ENCODE peak calls at places on chromosome 22, in five cellular contexts. G is retinal pigment epithelial cell, D is esophagus squamous epithelium, M is choroid plexus epithelial cell, O is fibroblast of the aortic adventitia. P is an unnamed sample.

GRCh38 chr22:29872145-29872893 is 10.7 kb upstream of the MTMR3 start:
- DNase-seq in G (no peak), D (no peak), M (no peak), O (no peak), P (no peak)

GRCh38 chr22:27494821-27495220 is 306.7 kb downstream of the MN1 start:
- DNase-seq in G (no peak), D (no peak), M (peak; percentile 40), O (no peak), P (no peak)

GRCh38 chr22:44111562-44112155 is 69.1 kb upstream of the PARVG start:
- DNase-seq in G (no peak), D (no peak), M (no peak), O (no peak), P (no peak)

GRCh38 chr22:30605449-30606110 is 1.4 kb upstream of the TCN2 start:
- DNase-seq in G (no peak), D (no peak), M (peak; percentile 72), O (peak; percentile 45), P (peak; percentile 57)

GRCh38 chr22:38193580-38193979 is 8.2 kb upstream of the MAFF start:
- DNase-seq in G (no peak), D (no peak), M (no peak), O (peak; percentile 59), P (peak; percentile 91)

GRCh38 chr22:50178871-50179869 is 6.5 kb upstream of the TRABD start:
- DNase-seq in G (no peak), D (no peak), M (no peak), O (no peak), P (no peak)

GRCh38 chr22:50706481-50707125 is 31.4 kb upstream of the ACR start:
- DNase-seq in G (no peak), D (no peak), M (no peak), O (no peak), P (no peak)

GRCh38 chr22:27515091-27515523 is 286.4 kb downstream of the MN1 start:
- DNase-seq in G (no peak), D (no peak), M (no peak), O (peak; percentile 84), P (no peak)

GRCh38 chr22:19119949-19120348 is 2.3 kb downstream of the DGCR2 start:
- DNase-seq in G (no peak), D (no peak), M (no peak), O (no peak), P (no peak)

GRCh38 chr22:42283288-42284229 is 13.1 kb upstream of the TCF20 start:
- DNase-seq in G (no peak), D (no peak), M (no peak), O (no peak), P (peak; percentile 14)
- H3K4me3 ChIP-seq in G (peak overlapping the region; percentile 32), D (peak overlapping the region; percentile 46), M (peak overlapping the region; percentile 33), O (peak overlapping the region; percentile 51), P (no peak overlapping the region)

DNA sequence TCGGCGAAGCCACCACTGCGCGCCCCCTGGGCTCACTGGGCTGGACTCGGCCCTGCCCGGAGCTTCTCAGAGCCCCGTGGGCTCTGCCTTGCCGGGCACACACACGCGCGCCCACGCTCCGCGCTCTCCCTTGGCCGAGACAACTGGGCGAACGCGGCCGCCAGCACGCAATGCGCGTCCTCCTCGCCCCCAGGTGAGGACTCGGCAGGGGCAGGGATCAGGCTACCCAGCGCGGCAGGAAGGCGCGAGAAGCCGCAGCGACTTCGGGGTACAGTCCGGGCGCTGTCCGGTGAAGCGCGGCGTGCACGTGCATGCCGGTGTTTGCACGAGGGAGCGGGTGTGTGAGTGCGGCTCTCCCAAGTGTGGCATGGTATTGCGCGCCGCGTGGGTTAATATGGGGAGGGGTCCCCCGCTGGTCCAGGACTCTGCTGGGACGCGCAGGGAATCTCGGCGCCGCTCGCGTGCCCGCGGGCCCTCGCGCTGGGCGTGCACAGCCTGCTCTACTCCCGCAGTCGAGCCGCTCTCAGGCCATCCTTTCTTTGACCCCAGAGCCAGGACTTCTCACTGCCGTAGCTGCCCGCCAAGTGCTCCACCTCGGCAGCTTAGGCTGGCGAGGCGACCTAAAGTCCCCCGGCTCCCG is 5.5 kb downstream of the WNT7B start:
- DNase-seq in G (no peak), D (no peak), M (no peak), O (no peak), P (no peak)
- H3K4me3 ChIP-seq in G (peak overlapping the region; percentile 8), D (peak overlapping the region; percentile 35), M (peak overlapping the region; percentile 30), O (peak overlapping the region; percentile 41), P (no peak overlapping the region)

GRCh38 chr22:37065961-37066360 is 14.4 kb downstream of the KCTD17 start:
- DNase-seq in G (no peak), D (no peak), M (no peak), O (no peak), P (no peak)
- H3K4me3 ChIP-seq in G (no peak overlapping the region), D (no peak overlapping the region), M (no peak overlapping the region), O (no peak overlapping the region), P (no peak overlapping the region)

DNA sequence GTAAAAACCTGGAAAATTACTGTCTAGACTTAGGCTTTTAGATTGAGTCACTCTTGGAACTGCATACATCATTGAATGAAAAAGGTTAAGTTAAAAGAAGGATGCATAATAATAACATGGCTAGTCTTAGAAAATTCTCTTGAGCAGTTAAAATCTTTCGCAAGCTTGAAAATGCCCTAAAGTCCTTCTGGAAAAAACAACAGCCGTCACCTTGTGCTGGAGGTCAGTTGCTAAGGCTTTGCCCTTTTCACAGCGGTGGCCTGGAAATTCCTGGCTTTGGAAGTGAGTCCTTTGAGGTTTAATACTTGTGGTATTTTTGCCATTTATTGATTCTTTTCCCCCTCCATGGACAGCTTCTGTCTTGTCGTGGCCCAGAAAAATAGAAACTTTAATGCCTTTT is 17.4 kb upstream of the FBLN1 start:
- DNase-seq in G (no peak), D (no peak), M (peak; percentile 41), O (no peak), P (no peak)
- H3K4me3 ChIP-seq in G (no peak overlapping the region), D (no peak overlapping the region), M (no peak overlapping the region), O (no peak overlapping the region), P (no peak overlapping the region)

DNA sequence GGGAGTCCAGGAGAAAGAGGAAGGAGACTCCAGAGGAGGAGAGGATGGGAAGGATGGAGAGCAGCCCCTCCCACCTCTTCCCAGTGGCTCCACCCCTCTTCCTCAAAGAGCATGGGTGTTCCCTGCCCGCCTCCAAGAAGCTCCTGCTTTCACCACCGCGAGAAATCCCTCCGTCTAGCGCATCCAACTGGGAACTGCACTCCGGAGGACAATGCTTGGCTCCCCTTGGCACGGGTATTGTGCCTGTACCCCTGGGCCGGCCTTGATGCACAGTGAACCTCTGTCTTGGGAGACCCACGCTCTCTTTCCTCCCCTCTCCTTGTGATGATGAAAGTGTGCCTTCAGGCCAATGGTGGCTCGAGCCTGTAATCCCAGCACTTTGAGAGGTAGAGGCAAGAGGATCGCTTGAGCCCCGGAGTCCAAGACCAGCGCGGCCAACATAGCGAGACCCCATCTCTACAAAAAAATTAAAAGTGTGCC is 14.9 kb upstream of the ADA2 start:
- DNase-seq in G (no peak), D (no peak), M (peak; percentile 9), O (no peak), P (no peak)
- H3K4me3 ChIP-seq in G (no peak overlapping the region), D (no peak overlapping the region), M (no peak overlapping the region), O (no peak overlapping the region), P (no peak overlapping the region)

GRCh38 chr22:36659762-36660509 is 43.6 kb downstream of the CACNG2 start:
- DNase-seq in G (peak; percentile 87), D (peak; percentile 25), M (peak; percentile 88), O (peak; percentile 86), P (peak; percentile 97)
- H3K4me3 ChIP-seq in G (no peak overlapping the region), D (no peak overlapping the region), M (no peak overlapping the region), O (peak overlapping the region; percentile 17), P (no peak overlapping the region)

GRCh38 chr22:17121235-17122195 is at the start of gene TMEM121B:
- DNase-seq in G (peak; percentile 8), D (no peak), M (peak; percentile 44), O (peak; percentile 31), P (peak; percentile 61)

GRCh38 chr22:17118342-17118741 is 2.8 kb downstream of the TMEM121B start:
- DNase-seq in G (no peak), D (no peak), M (no peak), O (no peak), P (no peak)

GRCh38 chr22:17120711-17121234 is 387 bp downstream of the TMEM121B start:
- DNase-seq in G (no peak), D (no peak), M (no peak), O (no peak), P (no peak)

GRCh38 chr22:17119481-17120202 is 1.5 kb downstream of the TMEM121B start:
- DNase-seq in G (no peak), D (no peak), M (peak; percentile 16), O (no peak), P (peak; percentile 54)

GRCh38 chr22:17120281-17120680 is 879 bp downstream of the TMEM121B start:
- DNase-seq in G (peak; percentile 10), D (no peak), M (peak; percentile 50), O (peak; percentile 22), P (peak; percentile 59)
- H3K4me3 ChIP-seq in G (no peak overlapping the region), D (peak overlapping the region; percentile 62), M (no peak overlapping the region), O (peak overlapping the region; percentile 28), P (peak overlapping the region; percentile 64)

GRCh38 chr22:17381237-17381913 is 12.1 kb downstream of the CECR2 start:
- DNase-seq in G (no peak), D (no peak), M (no peak), O (no peak), P (no peak)
- H3K4me3 ChIP-seq in G (no peak overlapping the region), D (no peak overlapping the region), M (no peak overlapping the region), O (no peak overlapping the region), P (no peak overlapping the region)

GRCh38 chr22:23837496-23837859 is 1.3 kb downstream of the DERL3 start:
- DNase-seq in G (no peak), D (no peak), M (no peak), O (no peak), P (no peak)
- H3K4me3 ChIP-seq in G (no peak overlapping the region), D (no peak overlapping the region), M (no peak overlapping the region), O (no peak overlapping the region), P (no peak overlapping the region)

GRCh38 chr22:46067159-46068111 is 82.9 kb upstream of the PPARA start:
- DNase-seq in G (no peak), D (no peak), M (no peak), O (peak; percentile 68), P (peak; percentile 19)
- H3K4me3 ChIP-seq in G (no peak overlapping the region), D (peak overlapping the region; percentile 88), M (no peak overlapping the region), O (peak overlapping the region; percentile 49), P (no peak overlapping the region)

P was measured in adrenal gland.